ENCODE peak calls at places on chromosomes 7 and 10, in five cellular contexts. One of them, this sample, is unnamed.

GRCh38 chr10:127157506-127158205 is 38.7 kb downstream of the INSYN2A start:
- DNase-seq in stomach: no peak
- DNase-seq in GM12891: no peak
- DNase-seq in breast epithelium: no peak
- DNase-seq in IMR-90: peak
- DNase-seq in this sample: no peak

GRCh38 chr10:124248056-124248455 is 154.7 kb upstream of the CHST15 start:
- DNase-seq in stomach: no peak
- DNase-seq in GM12891: no peak
- DNase-seq in breast epithelium: no peak
- DNase-seq in IMR-90: no peak
- DNase-seq in this sample: peak

GRCh38 chr7:33310546-33310945 is 181.2 kb downstream of the BBS9 start:
- DNase-seq in stomach: no peak
- DNase-seq in GM12891: no peak
- DNase-seq in breast epithelium: no peak
- DNase-seq in IMR-90: no peak
- DNase-seq in this sample: no peak

GRCh38 chr10:8962249-8962648 is 907.8 kb downstream of the GATA3 start:
- DNase-seq in stomach: no peak
- DNase-seq in GM12891: no peak
- DNase-seq in breast epithelium: no peak
- DNase-seq in IMR-90: no peak
- DNase-seq in this sample: no peak

GRCh38 chr7:128235469-128235868 is 5.6 kb upstream of the LEP start:
- DNase-seq in stomach: no peak
- DNase-seq in GM12891: no peak
- DNase-seq in breast epithelium: no peak
- DNase-seq in IMR-90: no peak
- DNase-seq in this sample: no peak

GRCh38 chr10:92052088-92052487 is 128.5 kb downstream of the BTAF1 start:
- DNase-seq in stomach: peak
- DNase-seq in GM12891: no peak
- DNase-seq in breast epithelium: no peak
- DNase-seq in IMR-90: no peak
- DNase-seq in this sample: no peak

GRCh38 chr10:14923972-14924371 is 29.9 kb downstream of the DCLRE1C start:
- DNase-seq in stomach: no peak
- DNase-seq in GM12891: no peak
- DNase-seq in breast epithelium: no peak
- DNase-seq in IMR-90: no peak
- DNase-seq in this sample: no peak

GRCh38 chr7:100865372-100865911 is 1.7 kb upstream of the TRIP6 start:
- DNase-seq in stomach: no peak
- DNase-seq in GM12891: no peak
- DNase-seq in breast epithelium: no peak
- DNase-seq in IMR-90: peak
- DNase-seq in this sample: no peak

GRCh38 chr10:16521311-16522016 is at the start of gene C1QL3:
- DNase-seq in stomach: peak
- DNase-seq in GM12891: peak
- DNase-seq in breast epithelium: no peak
- DNase-seq in IMR-90: peak
- DNase-seq in this sample: no peak

GRCh38 chr10:59079386-59080226 is 96.8 kb upstream of the PHYHIPL start:
- DNase-seq in stomach: no peak
- DNase-seq in GM12891: no peak
- DNase-seq in breast epithelium: no peak
- DNase-seq in IMR-90: peak
- DNase-seq in this sample: no peak

GRCh38 chr10:79102056-79102874 is 33.5 kb downstream of the ZMIZ1 start:
- DNase-seq in stomach: peak
- DNase-seq in GM12891: no peak
- DNase-seq in breast epithelium: no peak
- DNase-seq in IMR-90: peak
- DNase-seq in this sample: peak

GRCh38 chr10:112701528-112702295 is 248.3 kb upstream of the TCF7L2 start:
- DNase-seq in stomach: no peak
- DNase-seq in GM12891: no peak
- DNase-seq in breast epithelium: no peak
- DNase-seq in IMR-90: no peak
- DNase-seq in this sample: no peak

GRCh38 chr10:131815366-131816156 is 85.2 kb upstream of the PPP2R2D start:
- DNase-seq in stomach: peak
- DNase-seq in GM12891: no peak
- DNase-seq in breast epithelium: no peak
- DNase-seq in IMR-90: no peak
- DNase-seq in this sample: no peak

GRCh38 chr10:97861351-97861750 is 11.7 kb downstream of the GOLGA7B start:
- DNase-seq in stomach: no peak
- DNase-seq in GM12891: no peak
- DNase-seq in breast epithelium: no peak
- DNase-seq in IMR-90: peak
- DNase-seq in this sample: no peak

GRCh38 chr7:151897201-151897711 is 20.3 kb upstream of the PRKAG2 start:
- DNase-seq in stomach: peak
- DNase-seq in GM12891: no peak
- DNase-seq in breast epithelium: no peak
- DNase-seq in IMR-90: no peak
- DNase-seq in this sample: peak

DNA sequence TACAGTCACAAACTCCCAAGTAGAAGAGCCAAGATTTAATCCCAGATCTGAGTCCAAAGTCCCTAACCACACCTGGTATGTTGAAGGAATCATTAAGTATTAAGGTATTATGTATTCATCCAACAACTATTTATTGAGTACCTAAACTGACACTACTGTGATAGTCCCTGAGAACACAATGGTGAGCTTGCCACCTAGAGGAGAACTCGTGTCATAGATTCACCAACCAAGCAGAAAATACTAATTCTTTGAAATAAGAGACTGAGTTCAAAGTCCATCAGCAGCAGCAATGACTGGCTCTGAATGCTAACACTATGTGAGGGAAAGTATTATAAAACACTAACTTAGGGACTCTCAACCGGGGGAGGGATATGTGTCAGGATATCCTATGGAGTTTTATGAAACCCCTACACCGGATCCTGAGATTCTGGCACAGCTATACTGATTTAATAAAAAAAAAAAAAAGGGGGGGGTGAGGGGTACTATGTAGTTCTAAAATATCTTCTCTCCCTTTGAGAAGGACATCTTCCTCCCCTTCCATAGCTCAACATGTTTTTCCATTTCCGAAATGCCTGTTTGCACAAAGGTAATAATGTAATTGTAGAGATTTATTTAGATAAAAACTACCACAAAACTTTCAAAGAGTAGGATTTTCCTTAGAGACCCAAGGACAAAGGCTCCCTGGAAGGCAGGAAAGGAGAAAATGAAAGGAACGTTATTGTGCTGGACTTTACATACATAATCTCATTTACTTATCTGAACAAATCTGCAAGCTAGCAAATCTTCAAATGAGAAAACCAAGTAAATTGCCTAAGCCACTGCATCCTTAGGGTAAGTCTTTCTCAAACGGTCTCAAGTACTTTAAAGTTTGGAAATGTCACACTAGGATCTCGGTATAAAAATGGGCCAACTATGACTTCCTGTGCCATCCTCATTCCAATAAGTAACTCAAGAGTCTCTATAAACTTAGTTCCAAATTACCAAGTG is 1.5 kb downstream of the NCOA4 start:
- DNase-seq in stomach: no peak
- DNase-seq in GM12891: peak
- DNase-seq in breast epithelium: no peak
- DNase-seq in IMR-90: peak
- DNase-seq in this sample: no peak
- TF ChIP-seq POLR2A in stomach: no peak
- TF ChIP-seq POLR2A in GM12891: no peak
- TF ChIP-seq POLR2A in breast epithelium: no peak
- TF ChIP-seq POLR2A in IMR-90: no peak
- TF ChIP-seq POLR2A in this sample: no peak

GRCh38 chr7:71251706-71252105 is 119.8 kb downstream of the GALNT17 start:
- DNase-seq in stomach: no peak
- DNase-seq in GM12891: no peak
- DNase-seq in breast epithelium: no peak
- DNase-seq in IMR-90: no peak
- DNase-seq in this sample: no peak
- TF ChIP-seq POLR2A in stomach: no peak
- TF ChIP-seq POLR2A in GM12891: no peak
- TF ChIP-seq POLR2A in breast epithelium: no peak
- TF ChIP-seq POLR2A in IMR-90: no peak
- TF ChIP-seq POLR2A in this sample: no peak

GRCh38 chr10:74153123-74153522 is 2.1 kb downstream of the ADK start:
- DNase-seq in stomach: no peak
- DNase-seq in GM12891: no peak
- DNase-seq in breast epithelium: no peak
- DNase-seq in IMR-90: peak
- DNase-seq in this sample: no peak

GRCh38 chr10:74151879-74152722 is 1.1 kb downstream of the ADK start:
- DNase-seq in stomach: no peak
- DNase-seq in GM12891: no peak
- DNase-seq in breast epithelium: no peak
- DNase-seq in IMR-90: no peak
- DNase-seq in this sample: no peak

GRCh38 chr10:74150151-74151056 is at the start of gene AP3M1:
- DNase-seq in stomach: peak
- DNase-seq in GM12891: peak
- DNase-seq in breast epithelium: peak
- DNase-seq in IMR-90: no peak
- DNase-seq in this sample: peak

GRCh38 chr10:74153676-74154075 is 2.7 kb downstream of the ADK start:
- DNase-seq in stomach: no peak
- DNase-seq in GM12891: no peak
- DNase-seq in breast epithelium: no peak
- DNase-seq in IMR-90: no peak
- DNase-seq in this sample: no peak

GRCh38 chr10:74151057-74151878 is at the start of gene ADK:
- DNase-seq in stomach: peak
- DNase-seq in GM12891: peak
- DNase-seq in breast epithelium: peak
- DNase-seq in IMR-90: peak
- DNase-seq in this sample: peak
- TF ChIP-seq POLR2A in stomach: peak
- TF ChIP-seq POLR2A in GM12891: peak
- TF ChIP-seq POLR2A in breast epithelium: no peak
- TF ChIP-seq POLR2A in IMR-90: peak
- TF ChIP-seq POLR2A in this sample: no peak

GRCh38 chr10:70432101-70432500 is 9.4 kb downstream of the NODAL start:
- DNase-seq in stomach: no peak
- DNase-seq in GM12891: no peak
- DNase-seq in breast epithelium: no peak
- DNase-seq in IMR-90: no peak
- DNase-seq in this sample: no peak
- TF ChIP-seq POLR2A in stomach: no peak
- TF ChIP-seq POLR2A in GM12891: no peak
- TF ChIP-seq POLR2A in breast epithelium: no peak
- TF ChIP-seq POLR2A in IMR-90: no peak
- TF ChIP-seq POLR2A in this sample: no peak

GRCh38 chr10:50394832-50395231 is 143.5 kb upstream of the ASAH2 start:
- DNase-seq in stomach: no peak
- DNase-seq in GM12891: no peak
- DNase-seq in breast epithelium: no peak
- DNase-seq in IMR-90: no peak
- DNase-seq in this sample: no peak

GRCh38 chr10:50397312-50398140 is 146.2 kb upstream of the ASAH2 start:
- DNase-seq in stomach: no peak
- DNase-seq in GM12891: no peak
- DNase-seq in breast epithelium: no peak
- DNase-seq in IMR-90: no peak
- DNase-seq in this sample: no peak

GRCh38 chr10:50398383-50398782 is 147.1 kb upstream of the ASAH2 start:
- DNase-seq in stomach: no peak
- DNase-seq in GM12891: no peak
- DNase-seq in breast epithelium: no peak
- DNase-seq in IMR-90: peak
- DNase-seq in this sample: no peak

GRCh38 chr10:50395279-50395678 is 144.0 kb upstream of the ASAH2 start:
- DNase-seq in stomach: no peak
- DNase-seq in GM12891: no peak
- DNase-seq in breast epithelium: no peak
- DNase-seq in IMR-90: peak
- DNase-seq in this sample: peak

GRCh38 chr10:50396491-50397311 is 145.4 kb upstream of the ASAH2 start:
- DNase-seq in stomach: no peak
- DNase-seq in GM12891: no peak
- DNase-seq in breast epithelium: no peak
- DNase-seq in IMR-90: peak
- DNase-seq in this sample: no peak
- TF ChIP-seq POLR2A in stomach: no peak
- TF ChIP-seq POLR2A in GM12891: no peak
- TF ChIP-seq POLR2A in breast epithelium: no peak
- TF ChIP-seq POLR2A in IMR-90: no peak
- TF ChIP-seq POLR2A in this sample: no peak

GRCh38 chr7:116441534-116441933 is 58.0 kb upstream of the CAV2 start:
- DNase-seq in stomach: no peak
- DNase-seq in GM12891: no peak
- DNase-seq in breast epithelium: no peak
- DNase-seq in IMR-90: peak
- DNase-seq in this sample: no peak
- TF ChIP-seq POLR2A in stomach: no peak
- TF ChIP-seq POLR2A in GM12891: no peak
- TF ChIP-seq POLR2A in breast epithelium: no peak
- TF ChIP-seq POLR2A in IMR-90: no peak
- TF ChIP-seq POLR2A in this sample: no peak

GRCh38 chr10:119872860-119873671 is 423 bp upstream of the MCMBP start:
- DNase-seq in stomach: peak
- DNase-seq in GM12891: peak
- DNase-seq in breast epithelium: peak
- DNase-seq in IMR-90: peak
- DNase-seq in this sample: peak
- TF ChIP-seq POLR2A in stomach: no peak
- TF ChIP-seq POLR2A in GM12891: peak
- TF ChIP-seq POLR2A in breast epithelium: no peak
- TF ChIP-seq POLR2A in IMR-90: no peak
- TF ChIP-seq POLR2A in this sample: no peak

This sample was measured in lower leg skin.